ENCODE peak calls at places on chromosomes 13 and 19, in seven cellular contexts. One of them, this sample, is unnamed.

GRCh38 chr19:4014541-4015491 is 7.3 kb downstream of the PIAS4 start:
- DNase-seq in K562: peak
- DNase-seq in HCT116: no peak
- DNase-seq in H1: no peak
- DNase-seq in endothelial cell of umbilical vein: no peak
- DNase-seq in GM12878: no peak
- DNase-seq in HepG2: no peak
- DNase-seq in this sample: peak

GRCh38 chr13:110340812-110341444 is 33.8 kb downstream of the COL4A2 start:
- DNase-seq in K562: no peak
- DNase-seq in HCT116: no peak
- DNase-seq in H1: no peak
- DNase-seq in endothelial cell of umbilical vein: peak
- DNase-seq in GM12878: no peak
- DNase-seq in HepG2: no peak
- DNase-seq in this sample: no peak

GRCh38 chr13:67139551-67139950 is 90.6 kb downstream of the PCDH9 start:
- DNase-seq in K562: no peak
- DNase-seq in HCT116: no peak
- DNase-seq in H1: no peak
- DNase-seq in endothelial cell of umbilical vein: no peak
- DNase-seq in GM12878: no peak
- DNase-seq in HepG2: no peak
- DNase-seq in this sample: no peak

GRCh38 chr19:49441210-49441959 is at the start of gene SLC17A7:
- DNase-seq in K562: peak
- DNase-seq in HCT116: no peak
- DNase-seq in H1: no peak
- DNase-seq in endothelial cell of umbilical vein: no peak
- DNase-seq in GM12878: no peak
- DNase-seq in HepG2: no peak
- DNase-seq in this sample: peak

GRCh38 chr13:18949970-18950369 is 231.7 kb downstream of the TUBA3C start:
- DNase-seq in K562: no peak
- DNase-seq in HCT116: no peak
- DNase-seq in H1: no peak
- DNase-seq in endothelial cell of umbilical vein: no peak
- DNase-seq in GM12878: no peak
- DNase-seq in HepG2: no peak
- DNase-seq in this sample: no peak

GRCh38 chr13:66200555-66200954 is 1029.6 kb downstream of the PCDH9 start:
- DNase-seq in K562: no peak
- DNase-seq in HCT116: no peak
- DNase-seq in H1: no peak
- DNase-seq in endothelial cell of umbilical vein: no peak
- DNase-seq in GM12878: no peak
- DNase-seq in HepG2: no peak
- DNase-seq in this sample: no peak

GRCh38 chr13:111387026-111387871 is 66.8 kb downstream of the TEX29 start:
- DNase-seq in K562: no peak
- DNase-seq in HCT116: no peak
- DNase-seq in H1: no peak
- DNase-seq in endothelial cell of umbilical vein: no peak
- DNase-seq in GM12878: no peak
- DNase-seq in HepG2: no peak
- DNase-seq in this sample: no peak

GRCh38 chr19:55098716-55099556 is 18.5 kb downstream of the PPP1R12C start:
- DNase-seq in K562: no peak
- DNase-seq in HCT116: no peak
- DNase-seq in H1: no peak
- DNase-seq in endothelial cell of umbilical vein: no peak
- DNase-seq in GM12878: no peak
- DNase-seq in HepG2: no peak
- DNase-seq in this sample: no peak

GRCh38 chr19:35040826-35041547 is 534 bp upstream of the HPN start:
- DNase-seq in K562: peak
- DNase-seq in HCT116: no peak
- DNase-seq in H1: no peak
- DNase-seq in endothelial cell of umbilical vein: peak
- DNase-seq in GM12878: no peak
- DNase-seq in HepG2: peak
- DNase-seq in this sample: peak

GRCh38 chr13:30735025-30735967 is at the start of gene ALOX5AP:
- DNase-seq in K562: no peak
- DNase-seq in HCT116: no peak
- DNase-seq in H1: no peak
- DNase-seq in endothelial cell of umbilical vein: no peak
- DNase-seq in GM12878: peak
- DNase-seq in HepG2: no peak
- DNase-seq in this sample: no peak

GRCh38 chr19:48123907-48124675 is 13.5 kb upstream of the PLA2G4C start:
- DNase-seq in K562: no peak
- DNase-seq in HCT116: peak
- DNase-seq in H1: no peak
- DNase-seq in endothelial cell of umbilical vein: peak
- DNase-seq in GM12878: no peak
- DNase-seq in HepG2: peak
- DNase-seq in this sample: no peak

GRCh38 chr13:113598081-113598410 is 13.5 kb downstream of the TFDP1 start:
- DNase-seq in K562: no peak
- DNase-seq in HCT116: no peak
- DNase-seq in H1: no peak
- DNase-seq in endothelial cell of umbilical vein: no peak
- DNase-seq in GM12878: no peak
- DNase-seq in HepG2: no peak
- DNase-seq in this sample: no peak

GRCh38 chr13:113835461-113836274 is 28.2 kb downstream of the GAS6 start:
- DNase-seq in K562: no peak
- DNase-seq in HCT116: no peak
- DNase-seq in H1: no peak
- DNase-seq in endothelial cell of umbilical vein: no peak
- DNase-seq in GM12878: no peak
- DNase-seq in HepG2: no peak
- DNase-seq in this sample: no peak

GRCh38 chr13:31765441-31765840 is 26.1 kb downstream of the RXFP2 start:
- DNase-seq in K562: no peak
- DNase-seq in HCT116: no peak
- DNase-seq in H1: no peak
- DNase-seq in endothelial cell of umbilical vein: no peak
- DNase-seq in GM12878: no peak
- DNase-seq in HepG2: no peak
- DNase-seq in this sample: no peak

DNA sequence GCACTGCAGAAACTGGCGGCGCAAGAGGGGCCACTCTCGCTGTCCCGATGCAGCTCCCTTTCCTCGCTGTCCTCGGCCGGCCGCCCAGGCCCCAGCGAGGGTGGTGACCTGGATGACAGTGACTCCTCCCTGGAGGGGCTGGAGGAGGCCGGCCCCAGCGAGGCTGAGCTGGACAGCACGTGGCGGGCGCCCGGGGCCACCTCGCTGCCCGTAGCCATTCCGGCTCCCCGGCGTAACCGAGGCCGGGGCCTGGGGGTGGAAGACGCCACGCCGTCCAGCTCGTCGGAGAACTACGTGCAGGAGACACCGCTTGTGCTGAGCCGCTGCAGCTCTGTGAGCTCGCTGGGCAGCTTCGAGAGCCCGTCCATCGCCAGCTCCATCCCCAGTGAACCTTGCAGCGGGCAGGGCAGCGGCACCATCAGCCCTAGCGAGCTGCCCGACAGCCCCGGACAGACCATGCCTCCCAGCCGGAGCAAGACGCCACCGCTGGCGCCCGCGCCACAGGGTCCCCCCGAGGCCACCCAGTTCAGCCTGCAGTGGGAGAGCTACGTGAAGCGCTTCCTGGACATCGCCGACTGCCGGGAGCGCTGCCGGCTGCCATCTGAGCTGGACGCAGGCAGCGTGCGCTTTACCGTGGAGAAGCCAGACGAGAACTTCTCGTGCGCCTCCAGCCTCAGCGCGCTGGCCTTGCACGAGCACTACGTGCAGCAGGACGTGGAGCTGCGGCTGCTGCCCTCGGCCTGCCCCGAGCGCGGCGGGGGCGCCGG is 12.4 kb downstream of the C19orf25 start:
- DNase-seq in K562: no peak
- DNase-seq in HCT116: no peak
- DNase-seq in H1: no peak
- DNase-seq in endothelial cell of umbilical vein: no peak
- DNase-seq in GM12878: no peak
- DNase-seq in HepG2: no peak
- DNase-seq in this sample: no peak
- TF ChIP-seq EZH2 in K562: no peak
- TF ChIP-seq EZH2 in HCT116: no peak
- TF ChIP-seq EZH2 in H1: peak
- TF ChIP-seq EZH2 in endothelial cell of umbilical vein: peak
- TF ChIP-seq EZH2 in GM12878: no peak
- TF ChIP-seq EZH2 in HepG2: no peak
- TF ChIP-seq EZH2 in this sample: peak

DNA sequence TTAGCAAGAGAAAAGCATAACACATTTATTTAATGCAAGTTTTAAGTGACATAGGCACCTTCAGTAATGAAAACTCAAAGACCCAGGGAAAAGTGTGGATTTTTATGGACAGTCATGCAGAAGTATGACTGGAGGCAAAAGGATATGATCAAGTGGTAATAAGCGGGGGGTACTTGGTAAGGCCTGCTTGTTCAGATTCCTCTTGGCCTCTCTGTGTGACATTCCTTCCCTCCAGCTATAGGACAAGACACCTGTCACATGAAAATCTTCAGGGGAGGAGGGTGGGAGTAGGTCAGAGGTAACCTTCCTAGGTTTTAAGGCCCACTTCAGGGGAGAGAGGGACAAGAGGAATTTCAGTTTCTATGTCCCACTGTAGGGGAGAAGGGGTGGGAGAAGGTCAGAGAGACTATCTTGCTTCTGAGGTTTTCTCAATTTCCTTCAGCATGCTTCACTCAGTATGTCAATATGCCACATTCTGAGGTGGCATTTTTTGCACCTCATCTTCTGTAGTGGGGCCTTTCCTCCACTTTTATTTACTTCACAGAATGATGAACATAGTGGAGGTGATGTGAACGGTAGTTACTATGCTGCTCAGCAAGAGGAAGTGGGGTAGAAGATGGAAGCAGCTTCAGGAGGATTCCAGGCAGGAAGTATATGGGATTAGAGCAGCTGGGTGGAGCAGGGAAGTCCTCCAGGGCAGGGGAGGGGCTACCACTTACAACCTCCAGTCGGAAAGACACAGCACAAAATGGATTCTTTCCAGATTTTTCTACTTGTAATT is 73.2 kb upstream of the RFC3 start:
- DNase-seq in K562: no peak
- DNase-seq in HCT116: no peak
- DNase-seq in H1: no peak
- DNase-seq in endothelial cell of umbilical vein: no peak
- DNase-seq in GM12878: no peak
- DNase-seq in HepG2: no peak
- DNase-seq in this sample: no peak
- H2AFZ ChIP-seq in K562: no peak
- H2AFZ ChIP-seq in HCT116: no peak
- H2AFZ ChIP-seq in H1: no peak
- H2AFZ ChIP-seq in endothelial cell of umbilical vein: no peak
- H2AFZ ChIP-seq in GM12878: peak
- H2AFZ ChIP-seq in HepG2: no peak
- H2AFZ ChIP-seq in this sample: no peak

DNA sequence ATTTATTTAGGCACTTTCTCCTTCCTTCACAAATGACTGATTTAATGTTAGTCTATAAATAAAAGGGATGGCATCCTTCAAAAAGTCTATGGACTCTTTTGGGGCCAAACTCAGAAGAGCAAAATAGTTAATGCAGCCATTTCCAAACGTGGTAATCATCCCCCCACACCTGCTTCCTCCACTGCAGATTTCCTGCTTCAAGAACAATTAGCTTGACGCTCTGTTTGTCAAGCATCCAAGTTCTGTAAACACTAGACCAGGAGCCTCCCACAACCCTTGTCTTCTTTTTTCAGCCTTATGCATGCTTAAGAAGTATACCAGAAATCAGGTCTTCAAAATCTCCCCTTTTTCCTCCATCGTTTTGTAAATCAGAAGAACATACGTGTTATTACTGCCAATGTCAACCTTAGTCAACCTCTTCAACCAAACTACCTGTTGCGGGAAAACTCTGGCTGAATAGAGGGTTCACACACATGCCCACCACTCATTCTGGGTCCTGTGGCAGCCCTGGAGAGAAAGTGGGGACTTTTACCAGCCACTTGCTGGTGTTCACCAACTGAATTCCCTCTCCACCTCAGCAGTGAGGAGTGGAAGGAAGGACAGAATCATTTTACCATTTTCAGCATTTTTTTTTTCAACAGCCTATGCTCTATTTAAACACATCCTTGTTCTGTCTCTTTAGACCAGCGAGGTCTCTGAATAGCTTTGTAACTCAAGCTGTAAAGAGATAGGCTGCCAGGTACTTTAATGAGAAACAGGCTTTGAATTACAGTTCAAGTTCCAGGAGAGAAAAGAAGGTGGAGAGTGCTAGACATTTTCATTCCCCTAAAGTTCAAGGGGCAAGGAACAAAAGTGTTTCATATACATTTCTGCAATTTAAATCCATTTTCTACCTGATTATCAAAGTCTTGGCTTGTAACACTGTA is 39.1 kb downstream of the EFNB2 start:
- DNase-seq in K562: no peak
- DNase-seq in HCT116: no peak
- DNase-seq in H1: no peak
- DNase-seq in endothelial cell of umbilical vein: peak
- DNase-seq in GM12878: no peak
- DNase-seq in HepG2: no peak
- DNase-seq in this sample: no peak
- TF ChIP-seq POLR2AphosphoS5 in K562: no peak
- TF ChIP-seq POLR2AphosphoS5 in HCT116: no peak
- TF ChIP-seq POLR2AphosphoS5 in H1: no peak
- TF ChIP-seq POLR2AphosphoS5 in endothelial cell of umbilical vein: peak
- TF ChIP-seq POLR2AphosphoS5 in GM12878: no peak
- TF ChIP-seq POLR2AphosphoS5 in HepG2: no peak
- TF ChIP-seq POLR2AphosphoS5 in this sample: no peak

GRCh38 chr13:24680258-24680920 is at the start of gene ATP12A:
- DNase-seq in K562: no peak
- DNase-seq in HCT116: no peak
- DNase-seq in H1: no peak
- DNase-seq in endothelial cell of umbilical vein: no peak
- DNase-seq in GM12878: no peak
- DNase-seq in HepG2: no peak
- DNase-seq in this sample: peak
- TF ChIP-seq EZH2 in K562: no peak
- TF ChIP-seq EZH2 in HCT116: no peak
- TF ChIP-seq EZH2 in H1: no peak
- TF ChIP-seq EZH2 in endothelial cell of umbilical vein: peak
- TF ChIP-seq EZH2 in GM12878: no peak
- TF ChIP-seq EZH2 in HepG2: no peak
- TF ChIP-seq EZH2 in this sample: no peak